ENCODE peak calls at places on chromosomes 13 and 19, in seven cellular contexts. One of them, this sample, is unnamed.
A peak's percentile ranks its signal among the peaks of the same experiment; 100 is the strongest.

GRCh38 chr19:28874742-28875141 is 338.2 kb downstream of the UQCRFS1 start:
- DNase-seq in uterus: no peak
- DNase-seq in testis: no peak
- DNase-seq in H1: no peak
- DNase-seq in stomach: no peak
- DNase-seq in heart left ventricle: no peak
- DNase-seq in IMR-90: no peak
- DNase-seq in this sample: no peak

GRCh38 chr19:44685877-44686276 is 13.1 kb upstream of the CEACAM16 start:
- DNase-seq in uterus: no peak
- DNase-seq in IMR-90: peak; percentile 74
- DNase-seq in stomach: no peak
- DNase-seq in H1: no peak
- DNase-seq in testis: no peak
- DNase-seq in heart left ventricle: no peak
- DNase-seq in this sample: peak; percentile 28

GRCh38 chr19:15177269-15178116 is 23.3 kb downstream of the NOTCH3 start:
- DNase-seq in H1: peak; percentile 72
- DNase-seq in stomach: peak; percentile 88
- DNase-seq in IMR-90: peak; percentile 64
- DNase-seq in testis: peak; percentile 90
- DNase-seq in heart left ventricle: peak; percentile 81
- DNase-seq in uterus: peak; percentile 63
- DNase-seq in this sample: peak; percentile 92

GRCh38 chr19:49264258-49264657 is 60.7 kb downstream of the SLC6A16 start:
- DNase-seq in H1: no peak
- DNase-seq in uterus: no peak
- DNase-seq in IMR-90: no peak
- DNase-seq in testis: no peak
- DNase-seq in heart left ventricle: no peak
- DNase-seq in stomach: no peak
- DNase-seq in this sample: no peak

GRCh38 chr13:98539655-98540054 is 37.3 kb downstream of the STK24 start:
- DNase-seq in heart left ventricle: no peak
- DNase-seq in testis: no peak
- DNase-seq in IMR-90: no peak
- DNase-seq in H1: no peak
- DNase-seq in uterus: no peak
- DNase-seq in stomach: no peak
- DNase-seq in this sample: no peak

GRCh38 chr19:44796701-44797115 is 12.2 kb upstream of the BCAM start:
- DNase-seq in testis: no peak
- DNase-seq in stomach: peak; percentile 69
- DNase-seq in uterus: no peak
- DNase-seq in heart left ventricle: peak; percentile 77
- DNase-seq in IMR-90: peak; percentile 23
- DNase-seq in H1: no peak
- DNase-seq in this sample: peak; percentile 62

GRCh38 chr19:13797870-13798269 is 2.6 kb downstream of the ZSWIM4 start:
- DNase-seq in H1: no peak
- DNase-seq in stomach: peak; percentile 65
- DNase-seq in heart left ventricle: no peak
- DNase-seq in testis: no peak
- DNase-seq in uterus: peak; percentile 52
- DNase-seq in IMR-90: peak; percentile 71
- DNase-seq in this sample: no peak

GRCh38 chr19:55246462-55247451 is 12.1 kb downstream of the PPP6R1 start:
- DNase-seq in testis: no peak
- DNase-seq in H1: no peak
- DNase-seq in uterus: no peak
- DNase-seq in heart left ventricle: no peak
- DNase-seq in IMR-90: no peak
- DNase-seq in stomach: no peak
- DNase-seq in this sample: no peak

GRCh38 chr19:7926021-7926726 is at the start of gene CTXN1:
- DNase-seq in uterus: peak; percentile 75
- DNase-seq in testis: peak; percentile 83
- DNase-seq in IMR-90: no peak
- DNase-seq in H1: no peak
- DNase-seq in heart left ventricle: peak; percentile 66
- DNase-seq in stomach: peak; percentile 79
- DNase-seq in this sample: peak; percentile 81

GRCh38 chr13:99956473-99957349 is 14.9 kb downstream of the ZIC5 start:
- DNase-seq in heart left ventricle: no peak
- DNase-seq in H1: no peak
- DNase-seq in IMR-90: no peak
- DNase-seq in stomach: no peak
- DNase-seq in testis: no peak
- DNase-seq in uterus: no peak
- DNase-seq in this sample: no peak

GRCh38 chr13:82614086-82614485 is 1268.2 kb downstream of the SLITRK1 start:
- DNase-seq in uterus: no peak
- DNase-seq in IMR-90: no peak
- DNase-seq in stomach: no peak
- DNase-seq in H1: no peak
- DNase-seq in heart left ventricle: no peak
- DNase-seq in testis: no peak
- DNase-seq in this sample: no peak

GRCh38 chr13:68851026-68851425 is 1256.6 kb upstream of the ATXN8OS start:
- DNase-seq in IMR-90: no peak
- DNase-seq in heart left ventricle: no peak
- DNase-seq in testis: no peak
- DNase-seq in H1: no peak
- DNase-seq in uterus: no peak
- DNase-seq in stomach: no peak
- DNase-seq in this sample: no peak

GRCh38 chr19:11873762-11874161 is 13.8 kb upstream of the ZNF69 start:
- DNase-seq in IMR-90: no peak
- DNase-seq in uterus: no peak
- DNase-seq in testis: no peak
- DNase-seq in H1: no peak
- DNase-seq in stomach: no peak
- DNase-seq in heart left ventricle: no peak
- DNase-seq in this sample: no peak
- TF ChIP-seq POLR2A in IMR-90: no peak
- TF ChIP-seq POLR2A in uterus: no peak
- TF ChIP-seq POLR2A in testis: no peak
- TF ChIP-seq POLR2A in H1: no peak
- TF ChIP-seq POLR2A in stomach: no peak
- TF ChIP-seq POLR2A in heart left ventricle: no peak
- TF ChIP-seq POLR2A in this sample: no peak

GRCh38 chr19:3112375-3113099 is 18.4 kb downstream of the GNA11 start:
- DNase-seq in H1: no peak
- DNase-seq in IMR-90: no peak
- DNase-seq in stomach: no peak
- DNase-seq in uterus: no peak
- DNase-seq in testis: no peak
- DNase-seq in heart left ventricle: no peak
- DNase-seq in this sample: no peak
- TF ChIP-seq CTCF in H1: no peak
- TF ChIP-seq CTCF in IMR-90: no peak
- TF ChIP-seq CTCF in stomach: no peak
- TF ChIP-seq CTCF in uterus: no peak
- TF ChIP-seq CTCF in testis: no peak
- TF ChIP-seq CTCF in heart left ventricle: no peak
- TF ChIP-seq CTCF in this sample: no peak

GRCh38 chr19:1009043-1009975 is 9.1 kb downstream of the GRIN3B start:
- DNase-seq in IMR-90: peak; percentile 83
- DNase-seq in stomach: no peak
- DNase-seq in uterus: peak; percentile 68
- DNase-seq in testis: peak; percentile 54
- DNase-seq in H1: no peak
- DNase-seq in heart left ventricle: no peak
- DNase-seq in this sample: no peak
- TF ChIP-seq POLR2A in IMR-90: no peak
- TF ChIP-seq POLR2A in stomach: no peak
- TF ChIP-seq POLR2A in uterus: no peak
- TF ChIP-seq POLR2A in testis: no peak
- TF ChIP-seq POLR2A in H1: no peak
- TF ChIP-seq POLR2A in heart left ventricle: no peak
- TF ChIP-seq POLR2A in this sample: no peak

DNA sequence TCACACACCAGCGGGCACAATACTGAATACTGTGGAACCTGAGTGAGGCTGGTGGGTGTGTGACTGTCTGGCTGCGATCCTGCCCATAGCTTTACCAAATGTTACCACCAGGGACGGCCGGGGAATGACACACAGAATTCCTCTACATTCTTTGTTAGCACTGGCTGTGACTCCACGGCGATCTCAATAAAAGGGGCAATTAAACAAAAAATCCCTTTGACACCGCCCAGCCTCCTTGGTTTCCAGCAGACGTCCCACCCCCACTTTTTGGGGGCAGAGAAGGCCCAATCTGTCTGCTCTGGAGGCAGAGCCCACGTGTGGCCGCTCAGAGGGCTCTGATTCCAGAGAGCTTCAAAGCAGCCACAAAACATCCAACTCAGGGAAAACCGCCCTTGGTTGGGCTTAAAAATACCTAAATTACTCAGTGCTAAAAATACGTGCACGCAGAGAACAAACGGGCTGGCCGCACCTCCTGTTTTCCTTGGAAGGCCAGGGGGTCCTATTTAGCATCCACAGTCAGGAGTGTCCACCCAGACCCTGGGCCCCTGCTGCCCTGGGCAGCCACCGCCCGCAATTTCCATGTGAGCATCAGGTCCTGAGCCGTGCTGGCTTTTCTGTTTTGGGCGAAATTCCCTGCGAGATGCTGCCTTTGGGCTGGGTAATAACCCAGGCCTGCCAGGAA is 47.8 kb downstream of the GADD45B start:
- DNase-seq in IMR-90: peak; percentile 41
- DNase-seq in testis: no peak
- DNase-seq in H1: no peak
- DNase-seq in stomach: no peak
- DNase-seq in heart left ventricle: no peak
- DNase-seq in uterus: no peak
- DNase-seq in this sample: no peak
- TF ChIP-seq CTCF in IMR-90: peak; percentile 21
- TF ChIP-seq CTCF in testis: no peak
- TF ChIP-seq CTCF in H1: peak; percentile 32
- TF ChIP-seq CTCF in stomach: no peak
- TF ChIP-seq CTCF in heart left ventricle: peak; percentile 6
- TF ChIP-seq CTCF in uterus: no peak
- TF ChIP-seq CTCF in this sample: no peak

GRCh38 chr13:38309397-38309796 is 40.3 kb upstream of the UFM1 start:
- DNase-seq in stomach: no peak
- DNase-seq in testis: no peak
- DNase-seq in uterus: no peak
- DNase-seq in IMR-90: no peak
- DNase-seq in H1: no peak
- DNase-seq in heart left ventricle: no peak
- DNase-seq in this sample: no peak
- TF ChIP-seq POLR2A in stomach: no peak
- TF ChIP-seq POLR2A in testis: no peak
- TF ChIP-seq POLR2A in uterus: no peak
- TF ChIP-seq POLR2A in IMR-90: no peak
- TF ChIP-seq POLR2A in H1: no peak
- TF ChIP-seq POLR2A in heart left ventricle: no peak
- TF ChIP-seq POLR2A in this sample: no peak

DNA sequence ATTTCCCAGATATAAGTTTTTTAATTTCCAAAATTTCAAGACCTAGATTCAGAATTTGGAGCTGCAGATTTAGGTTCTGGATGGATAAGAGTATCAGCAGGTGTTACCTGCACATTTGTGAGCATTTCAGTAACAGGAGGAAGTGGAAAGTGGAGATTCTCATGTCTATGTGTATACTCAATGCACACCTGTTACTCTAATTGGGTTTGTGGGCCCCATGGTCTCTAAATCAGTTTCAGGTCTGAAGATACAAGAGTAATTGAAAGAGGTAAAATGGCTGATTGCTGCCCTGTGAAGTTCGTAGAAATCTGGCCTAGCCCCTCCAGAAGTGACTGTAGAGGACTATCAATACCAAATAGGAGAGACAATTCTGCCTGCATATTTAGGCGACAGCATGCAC is 13.9 kb downstream of the ZNF675 start:
- DNase-seq in heart left ventricle: no peak
- DNase-seq in uterus: no peak
- DNase-seq in stomach: no peak
- DNase-seq in IMR-90: no peak
- DNase-seq in testis: no peak
- DNase-seq in H1: no peak
- DNase-seq in this sample: no peak
- TF ChIP-seq CTCF in heart left ventricle: no peak
- TF ChIP-seq CTCF in uterus: no peak
- TF ChIP-seq CTCF in stomach: no peak
- TF ChIP-seq CTCF in IMR-90: no peak
- TF ChIP-seq CTCF in testis: no peak
- TF ChIP-seq CTCF in H1: no peak
- TF ChIP-seq CTCF in this sample: no peak

GRCh38 chr19:34774857-34775256 is 1.8 kb upstream of the ZNF599 start:
- DNase-seq in heart left ventricle: no peak
- DNase-seq in stomach: no peak
- DNase-seq in IMR-90: no peak
- DNase-seq in H1: no peak
- DNase-seq in testis: no peak
- DNase-seq in uterus: no peak
- DNase-seq in this sample: no peak

GRCh38 chr19:34778342-34778741 is 5.3 kb upstream of the ZNF599 start:
- DNase-seq in stomach: no peak
- DNase-seq in testis: no peak
- DNase-seq in H1: no peak
- DNase-seq in heart left ventricle: no peak
- DNase-seq in IMR-90: no peak
- DNase-seq in uterus: no peak
- DNase-seq in this sample: no peak

GRCh38 chr19:34773555-34773864 is 495 bp upstream of the ZNF599 start:
- DNase-seq in heart left ventricle: no peak
- DNase-seq in IMR-90: no peak
- DNase-seq in H1: no peak
- DNase-seq in testis: no peak
- DNase-seq in stomach: no peak
- DNase-seq in uterus: no peak
- DNase-seq in this sample: no peak

GRCh38 chr19:34767967-34768366 is 5.0 kb downstream of the ZNF599 start:
- DNase-seq in uterus: no peak
- DNase-seq in testis: no peak
- DNase-seq in heart left ventricle: no peak
- DNase-seq in IMR-90: no peak
- DNase-seq in stomach: no peak
- DNase-seq in H1: no peak
- DNase-seq in this sample: no peak

DNA sequence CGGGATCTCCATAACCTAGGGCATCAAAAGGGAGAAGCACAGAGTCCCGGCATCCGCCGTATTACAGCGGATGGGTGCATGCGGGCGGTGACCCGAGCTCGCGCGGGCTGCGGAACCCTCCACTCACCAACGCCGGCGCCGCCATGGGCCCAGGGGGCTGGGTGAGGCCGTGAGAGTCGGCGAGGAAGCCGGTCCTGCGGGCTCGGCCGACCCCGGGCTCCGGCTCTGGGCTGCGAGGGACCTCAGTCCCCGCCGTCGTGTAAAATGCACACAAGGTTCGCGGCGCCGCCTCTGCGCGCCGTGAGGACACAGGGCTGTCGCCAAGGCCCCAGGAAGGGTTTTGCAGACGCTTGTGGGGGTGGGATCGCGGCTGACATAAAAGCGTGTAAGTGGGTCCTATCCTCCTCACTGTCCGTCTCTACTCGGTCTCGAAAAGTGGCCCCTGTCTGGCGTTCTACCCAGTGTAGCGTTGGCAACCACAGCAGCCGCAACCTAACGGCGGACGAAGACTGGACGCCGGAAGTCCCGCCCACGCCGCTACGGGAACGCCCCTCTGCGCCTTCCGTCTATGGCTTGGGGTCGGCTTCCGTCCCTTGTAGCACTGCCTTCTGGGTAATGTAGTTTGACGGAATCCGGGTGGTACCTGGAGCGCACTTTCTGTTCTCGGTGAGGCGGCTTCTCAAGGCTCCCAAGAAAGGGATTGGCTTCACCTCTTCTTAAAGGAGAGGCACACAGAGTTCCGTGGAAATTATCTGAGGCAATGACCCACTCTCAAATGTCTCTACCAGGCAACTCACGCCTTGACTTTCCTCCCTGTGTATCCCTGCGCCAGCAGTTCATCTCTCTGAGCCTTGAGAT is at the start of gene ZNF599:
- DNase-seq in stomach: peak; percentile 91
- DNase-seq in uterus: peak; percentile 90
- DNase-seq in heart left ventricle: peak; percentile 93
- DNase-seq in testis: peak; percentile 95
- DNase-seq in H1: peak; percentile 64
- DNase-seq in IMR-90: peak; percentile 86
- DNase-seq in this sample: peak; percentile 87
- TF ChIP-seq POLR2A in stomach: no peak
- TF ChIP-seq POLR2A in uterus: peak; percentile 27
- TF ChIP-seq POLR2A in heart left ventricle: no peak
- TF ChIP-seq POLR2A in testis: peak; percentile 56
- TF ChIP-seq POLR2A in H1: no peak
- TF ChIP-seq POLR2A in IMR-90: peak; percentile 36
- TF ChIP-seq POLR2A in this sample: peak; percentile 47